ENCODE peak calls at places on chromosomes 6 and 20, in six cellular contexts. M is H1, O is GM12878, I is K562, H is HepG2, F is SK-N-SH. C is an unnamed sample.

GRCh38 chr6:150537893-150538292 is 61.8 kb upstream of the PLEKHG1 start:
- DNase-seq in M (no peak), O (no peak), I (no peak), H (no peak), F (no peak), C (no peak)

GRCh38 chr20:1323256-1323655 is 5.7 kb downstream of the SDCBP2 start:
- DNase-seq in M (no peak), O (no peak), I (no peak), H (no peak), F (no peak), C (no peak)

GRCh38 chr20:61899971-61900370 is 165.7 kb downstream of the TAF4 start:
- DNase-seq in M (no peak), O (no peak), I (no peak), H (no peak), F (peak; percentile 51), C (no peak)

GRCh38 chr6:47733879-47734558 is 35.6 kb downstream of the ADGRF4 start:
- DNase-seq in M (no peak), O (peak; percentile 7), I (no peak), H (peak; percentile 28), F (peak; percentile 1), C (peak; percentile 3)

GRCh38 chr6:68880050-68880449 is 245.0 kb downstream of the ADGRB3 start:
- DNase-seq in M (no peak), O (no peak), I (no peak), H (no peak), F (peak; percentile 61), C (no peak)

GRCh38 chr6:300494-301198 is 8.4 kb downstream of the DUSP22 start:
- DNase-seq in M (no peak), O (no peak), I (no peak), H (no peak), F (no peak), C (no peak)

GRCh38 chr6:26514984-26515383 is 14.9 kb downstream of the BTN1A1 start:
- DNase-seq in M (no peak), O (no peak), I (no peak), H (peak; percentile 92), F (no peak), C (no peak)

GRCh38 chr6:149336529-149336928 is 19.0 kb downstream of the TAB2 start:
- DNase-seq in M (no peak), O (no peak), I (no peak), H (no peak), F (no peak), C (no peak)

GRCh38 chr20:39264506-39265172 is 302.5 kb downstream of the DHX35 start:
- DNase-seq in M (peak; percentile 75), O (no peak), I (peak; percentile 78), H (peak; percentile 63), F (peak; percentile 64), C (peak; percentile 38)

GRCh38 chr20:8853805-8854338 is 215.0 kb upstream of the PLCB4 start:
- DNase-seq in M (no peak), O (peak; percentile 5), I (peak; percentile 39), H (peak; percentile 89), F (peak; percentile 61), C (no peak)

GRCh38 chr20:44273231-44274215 is 26.4 kb downstream of the GDAP1L1 start:
- DNase-seq in M (no peak), O (no peak), I (no peak), H (no peak), F (no peak), C (no peak)

GRCh38 chr6:39897699-39898098 is 36.6 kb downstream of the MOCS1 start:
- DNase-seq in M (no peak), O (no peak), I (no peak), H (no peak), F (no peak), C (no peak)

GRCh38 chr6:90982051-90982450 is 395.2 kb upstream of the MAP3K7 start:
- DNase-seq in M (no peak), O (no peak), I (no peak), H (no peak), F (peak; percentile 7), C (no peak)

GRCh38 chr20:14334306-14334930 is 3.0 kb downstream of the FLRT3 start:
- DNase-seq in M (no peak), O (no peak), I (no peak), H (peak; percentile 48), F (peak; percentile 37), C (no peak)

GRCh38 chr20:63536997-63537524 is at the start of gene PTK6:
- DNase-seq in M (no peak), O (no peak), I (peak; percentile 50), H (no peak), F (no peak), C (peak; percentile 77)

GRCh38 chr6:100134703-100135102 is 140.7 kb upstream of the MCHR2 start:
- DNase-seq in M (no peak), O (no peak), I (no peak), H (no peak), F (no peak), C (no peak)

GRCh38 chr6:150403458-150404245 is 34.8 kb downstream of the IYD start:
- DNase-seq in M (no peak), O (no peak), I (no peak), H (no peak), F (no peak), C (no peak)

GRCh38 chr6:27237089-27237723 is 10.3 kb upstream of the PRSS16 start:
- DNase-seq in M (peak; percentile 87), O (no peak), I (peak; percentile 73), H (peak; percentile 27), F (no peak), C (peak; percentile 33)

GRCh38 chr6:167731731-167732422 is 94.8 kb upstream of the AFDN start:
- DNase-seq in M (no peak), O (no peak), I (no peak), H (no peak), F (no peak), C (no peak)

GRCh38 chr6:170247178-170247701 is 43.6 kb downstream of the DLL1 start:
- DNase-seq in M (no peak), O (no peak), I (no peak), H (no peak), F (no peak), C (no peak)

GRCh38 chr6:168147205-168147738 is 68.3 kb upstream of the FRMD1 start:
- DNase-seq in M (no peak), O (no peak), I (no peak), H (no peak), F (no peak), C (no peak)

GRCh38 chr6:106522557-106522956 is 106.7 kb downstream of the RTN4IP1 start:
- DNase-seq in M (no peak), O (no peak), I (no peak), H (no peak), F (no peak), C (peak; percentile 63)

GRCh38 chr6:139676718-139677117 is 302.3 kb upstream of the CITED2 start:
- DNase-seq in M (no peak), O (no peak), I (no peak), H (no peak), F (no peak), C (no peak)

GRCh38 chr6:139680819-139681218 is 306.4 kb upstream of the CITED2 start:
- DNase-seq in M (no peak), O (no peak), I (no peak), H (no peak), F (no peak), C (no peak)

DNA sequence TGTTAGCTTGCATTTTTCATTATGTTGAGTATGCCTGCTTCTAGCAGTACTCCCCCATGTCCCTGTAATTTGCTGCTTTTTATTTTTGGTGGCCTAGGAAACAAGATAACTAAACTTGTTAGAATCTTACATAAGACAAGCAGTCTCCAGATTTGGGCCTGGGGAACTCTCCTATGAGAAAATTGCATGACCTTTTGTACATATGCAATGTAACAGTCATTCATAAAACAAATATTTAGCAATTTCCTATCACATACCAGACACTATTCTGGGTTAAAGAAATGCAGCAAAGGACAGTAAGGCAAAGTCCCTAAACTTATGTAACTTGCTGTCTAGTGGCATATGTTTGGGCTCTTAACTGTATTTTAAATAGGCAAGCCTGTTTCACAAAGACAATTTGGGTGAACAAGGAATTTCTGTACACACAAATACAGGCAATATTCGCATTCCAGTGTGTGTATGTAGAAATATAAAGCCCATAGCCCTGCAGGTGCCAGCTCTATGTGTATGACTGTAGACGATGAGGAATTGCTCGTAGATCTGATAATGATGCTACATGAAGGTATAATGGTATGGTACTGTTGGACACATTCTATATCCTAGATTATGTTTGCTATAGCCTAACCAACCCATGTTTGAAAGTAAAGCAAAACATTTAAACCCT is 305.2 kb upstream of the CITED2 start:
- DNase-seq in M (no peak), O (no peak), I (no peak), H (peak; percentile 44), F (no peak), C (peak; percentile 37)
- TF ChIP-seq POLR2AphosphoS5 in M (no peak), O (no peak), I (no peak), H (no peak), F (no peak), C (no peak)

DNA sequence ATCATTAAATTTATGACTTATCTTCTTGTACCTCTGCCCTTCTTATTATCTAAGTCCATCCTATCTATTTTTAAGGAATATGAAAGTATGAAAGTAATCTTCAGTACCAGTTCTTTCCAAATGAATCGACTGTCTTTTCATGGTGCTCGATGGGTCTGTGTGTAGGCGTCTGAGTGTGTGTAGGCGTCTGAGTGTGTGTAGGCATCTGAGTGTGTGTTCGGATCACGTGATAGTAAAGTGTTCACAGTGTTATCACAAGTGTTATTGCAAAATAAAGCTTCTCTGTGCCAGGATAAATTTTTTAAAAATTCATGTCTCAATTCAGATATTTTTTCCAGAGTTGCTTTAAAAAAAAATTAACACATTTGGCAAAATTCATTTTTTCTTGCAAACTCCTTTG is 58.3 kb downstream of the BMP6 start:
- DNase-seq in M (no peak), O (no peak), I (no peak), H (no peak), F (no peak), C (no peak)
- H3K27ac ChIP-seq in M (no peak overlapping the region), O (no peak overlapping the region), I (no peak overlapping the region), H (no peak overlapping the region), F (no peak overlapping the region), C (no peak overlapping the region)

DNA sequence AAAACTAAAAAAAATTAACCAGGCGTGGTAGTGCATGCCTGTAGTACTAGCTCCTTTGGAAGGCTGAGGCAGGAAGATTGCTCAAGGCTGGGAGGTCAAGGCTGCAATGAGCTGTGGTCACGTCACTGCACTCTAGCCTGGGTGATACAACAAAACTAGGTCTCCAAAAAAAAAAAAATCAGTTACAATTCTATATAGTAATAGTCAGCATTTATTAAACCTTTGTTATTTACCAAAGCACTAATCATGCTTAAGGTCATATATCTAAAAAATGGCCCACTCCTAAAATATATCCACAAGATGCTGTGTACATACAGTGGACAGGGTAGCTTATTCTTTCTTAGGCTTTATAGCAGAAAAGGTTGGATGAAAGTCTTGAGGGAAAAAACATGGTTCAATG is 152.4 kb downstream of the TFAP2A start:
- DNase-seq in M (no peak), O (no peak), I (no peak), H (no peak), F (no peak), C (no peak)
- TF ChIP-seq GABPA in M (no peak), O (no peak), I (no peak), H (no peak), F (no peak), C (no peak)

GRCh38 chr6:3282461-3283236 is 23.9 kb downstream of the PSMG4 start:
- DNase-seq in M (no peak), O (no peak), I (no peak), H (no peak), F (no peak), C (no peak)
- TF ChIP-seq POLR2AphosphoS5 in M (no peak), O (no peak), I (no peak), H (no peak), F (no peak), C (no peak)

C was measured in HL-60.